ENCODE peak calls at places on chromosome X, in four cellular contexts. Q, A, U and I are unnamed samples.

GRCh38 chrX:34813618-34814017 is 129.0 kb upstream of the FAM47B start:
- DNase-seq in A (no peak), Q (no peak), U (no peak), I (no peak)

GRCh38 chrX:86935988-86936387 is 581.6 kb upstream of the KLHL4 start:
- DNase-seq in A (no peak), Q (no peak), U (no peak), I (no peak)

GRCh38 chrX:71292669-71293379 is 8.7 kb upstream of the ITGB1BP2 start:
- DNase-seq in A (no peak), U (no peak), Q (no peak), I (no peak)

GRCh38 chrX:55118574-55118973 is 29.8 kb downstream of the PAGE2 start:
- DNase-seq in U (no peak), A (no peak), Q (no peak), I (no peak)

GRCh38 chrX:140480765-140481164 is 24.1 kb downstream of the SOX3 start:
- DNase-seq in U (no peak), Q (no peak), A (no peak), I (no peak)

GRCh38 chrX:5176766-5177165 is 1051.9 kb downstream of the NLGN4X start:
- DNase-seq in A (no peak), Q (no peak), U (no peak), I (no peak)

GRCh38 chrX:69387559-69388487 is 116.3 kb upstream of the NALF2 start:
- DNase-seq in A (peak; percentile 60), Q (peak; percentile 43), U (peak; percentile 45), I (peak; percentile 82)

GRCh38 chrX:54357414-54358377 is at the start of gene WNK3:
- DNase-seq in U (peak; percentile 0), A (no peak), Q (peak; percentile 35), I (peak; percentile 88)

GRCh38 chrX:46965125-46965758 is 53.0 kb downstream of the JADE3 start:
- DNase-seq in U (no peak), A (no peak), Q (no peak), I (no peak)

GRCh38 chrX:68139791-68140190 is 293.5 kb downstream of the OPHN1 start:
- DNase-seq in A (no peak), U (no peak), Q (no peak), I (no peak)

GRCh38 chrX:74434336-74434735 is 13.0 kb downstream of the SLC16A2 start:
- DNase-seq in A (no peak), U (no peak), Q (no peak), I (no peak)

GRCh38 chrX:38845426-38845825 is 44.2 kb downstream of the MID1IP1 start:
- DNase-seq in U (no peak), Q (no peak), A (no peak), I (no peak)
- TF ChIP-seq JUN in U (no peak), Q (no peak), A (no peak), I (no peak)

DNA sequence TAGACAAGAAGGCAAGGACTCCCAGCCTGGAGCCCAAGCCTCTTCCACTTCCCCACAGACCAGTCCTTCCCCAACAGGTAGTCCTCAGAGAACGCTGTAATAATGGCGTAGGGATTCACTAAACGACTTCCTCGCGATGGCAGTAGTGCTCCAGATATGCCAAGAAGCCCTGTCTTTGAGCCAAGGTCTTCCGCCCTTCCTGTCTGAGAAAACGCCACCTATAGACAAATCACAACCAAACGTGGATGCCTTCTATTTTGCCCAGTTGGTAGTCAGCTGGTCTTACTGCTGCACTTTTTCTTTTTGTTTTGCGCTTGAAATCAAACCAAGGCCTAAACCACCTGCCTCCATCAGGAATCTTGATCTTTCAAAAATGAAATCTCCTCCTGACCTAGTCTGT is 203.3 kb downstream of the OR13H1 start:
- DNase-seq in Q (peak; percentile 62), A (no peak), U (no peak), I (no peak)
- TF ChIP-seq NR3C1 in Q (no peak), A (no peak), U (no peak), I (no peak)

GRCh38 chrX:129596077-129596476 is 56.0 kb downstream of the OCRL start:
- DNase-seq in Q (no peak), U (no peak), A (no peak), I (no peak)

GRCh38 chrX:129599499-129599898 is 55.3 kb downstream of the APLN start:
- DNase-seq in Q (no peak), A (no peak), U (no peak), I (no peak)

GRCh38 chrX:129597905-129598304 is 56.9 kb downstream of the APLN start:
- DNase-seq in Q (no peak), A (no peak), U (no peak), I (no peak)

GRCh38 chrX:129599996-129600395 is 54.8 kb downstream of the APLN start:
- DNase-seq in U (no peak), Q (no peak), A (no peak), I (no peak)

GRCh38 chrX:129600981-129601424 is 53.8 kb downstream of the APLN start:
- DNase-seq in A (peak; percentile 29), Q (peak; percentile 30), U (peak; percentile 4), I (no peak)
- TF ChIP-seq JUN in A (no peak), Q (no peak), U (no peak), I (no peak)

GRCh38 chrX:65098851-65099250 is 122.6 kb upstream of the ZC4H2 start:
- DNase-seq in A (no peak), Q (no peak), U (peak; percentile 20), I (no peak)
- TF ChIP-seq NR3C1 in A (no peak), Q (no peak), U (no peak), I (no peak)

GRCh38 chrX:10045327-10046000 is 78.3 kb downstream of the CLDN34 start:
- DNase-seq in Q (no peak), U (no peak), A (no peak), I (no peak)
- TF ChIP-seq JUN in Q (no peak), U (no peak), A (no peak), I (no peak)

GRCh38 chrX:8629871-8630270 is 102.1 kb downstream of the ANOS1 start:
- DNase-seq in Q (no peak), U (no peak), A (no peak), I (no peak)
- TF ChIP-seq NR3C1 in Q (no peak), U (no peak), A (no peak), I (no peak)

GRCh38 chrX:119190736-119191282 is 45.3 kb upstream of the PGRMC1 start:
- DNase-seq in U (no peak), Q (no peak), A (no peak), I (no peak)
- TF ChIP-seq JUN in U (no peak), Q (no peak), A (no peak), I (no peak)

GRCh38 chrX:1582686-1583437 is 8.5 kb upstream of the AKAP17A start:
- DNase-seq in U (peak; percentile 63), Q (peak; percentile 74), A (peak; percentile 17), I (no peak)

GRCh38 chrX:1587161-1587560 is 4.2 kb upstream of the AKAP17A start:
- DNase-seq in Q (no peak), U (no peak), A (no peak), I (no peak)

GRCh38 chrX:1581132-1581531 is 10.3 kb upstream of the AKAP17A start:
- DNase-seq in A (peak; percentile 68), U (peak; percentile 52), Q (peak; percentile 71), I (peak; percentile 75)

GRCh38 chrX:1589356-1590130 is 1.9 kb upstream of the AKAP17A start:
- DNase-seq in A (no peak), Q (no peak), U (no peak), I (no peak)

GRCh38 chrX:1584237-1585011 is 7.0 kb upstream of the AKAP17A start:
- DNase-seq in Q (no peak), A (no peak), U (no peak), I (no peak)
- TF ChIP-seq NR3C1 in Q (no peak), A (no peak), U (no peak), I (no peak)

GRCh38 chrX:20517565-20517964 is 250.9 kb upstream of the RPS6KA3 start:
- DNase-seq in Q (no peak), U (no peak), A (no peak), I (no peak)

GRCh38 chrX:20519077-20519617 is 252.4 kb upstream of the RPS6KA3 start:
- DNase-seq in A (no peak), U (no peak), Q (no peak), I (no peak)

GRCh38 chrX:20513185-20513584 is 246.5 kb upstream of the RPS6KA3 start:
- DNase-seq in Q (no peak), A (no peak), U (no peak), I (no peak)

GRCh38 chrX:20514358-20514757 is 247.6 kb upstream of the RPS6KA3 start:
- DNase-seq in A (peak; percentile 3), U (peak; percentile 16), Q (peak; percentile 25), I (no peak)

DNA sequence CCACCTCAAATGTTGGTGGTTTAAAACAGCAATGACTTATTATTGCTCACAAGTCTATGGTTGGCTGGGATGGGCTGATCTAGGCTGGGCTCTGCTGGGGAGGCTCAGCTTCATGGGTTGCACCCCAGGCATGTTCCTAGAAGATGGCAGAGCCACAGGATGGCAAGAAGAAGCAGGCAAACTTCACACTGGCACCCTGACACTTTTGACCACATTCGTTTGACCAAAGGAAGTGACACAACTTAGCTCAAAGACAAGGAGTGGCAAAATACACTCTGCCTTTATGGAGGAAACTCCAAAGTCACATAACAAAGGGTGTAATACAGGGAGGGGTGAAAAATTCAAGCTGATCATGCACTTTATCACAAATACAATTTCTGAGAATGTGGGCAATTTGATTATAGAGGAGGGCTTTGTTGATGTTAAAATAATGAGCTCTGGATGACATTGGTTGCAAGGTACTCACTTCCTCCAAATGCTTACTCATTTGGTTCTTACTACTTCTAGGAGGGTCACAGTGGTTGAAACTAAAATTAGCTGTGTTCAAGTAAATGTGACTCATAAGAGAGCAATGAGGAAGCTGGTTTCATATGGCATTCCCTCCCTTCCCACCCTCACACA is 249.2 kb upstream of the RPS6KA3 start:
- DNase-seq in A (no peak), Q (peak; percentile 22), U (peak; percentile 23), I (no peak)
- TF ChIP-seq JUN in A (no peak), Q (no peak), U (no peak), I (no peak)